ENCODE peak calls at places on chromosomes 5 and 9, in ten cellular contexts. Y is Caco-2, P is IMR-90, V is tibial nerve, H is left ventricle myocardium inferior, F is choroid plexus epithelial cell, W is cardiac fibroblast, S is cardiac muscle cell, I is ovary, B is HFF-Myc. M is an unnamed sample.

GRCh38 chr5:1208743-1209551 is 7.6 kb downstream of the SLC6A19 start:
- DNase-seq in Y (peak), P (no peak), V (no peak), H (no peak), F (peak), W (peak), S (peak), I (no peak), B (no peak), M (no peak)

GRCh38 chr5:118561971-118562370 is 426.4 kb downstream of the DTWD2 start:
- DNase-seq in Y (no peak), P (no peak), V (no peak), H (peak), F (no peak), W (no peak), S (peak), I (no peak), B (no peak), M (no peak)

GRCh38 chr9:136533775-136534157 is 12.1 kb downstream of the NOTCH1 start:
- DNase-seq in Y (no peak), P (no peak), V (no peak), H (no peak), F (no peak), W (no peak), S (no peak), I (no peak), B (no peak), M (peak)

GRCh38 chr5:135880278-135880677 is 15.4 kb downstream of the IL9 start:
- DNase-seq in Y (peak), P (no peak), V (no peak), H (no peak), F (peak), W (peak), S (peak), I (no peak), B (no peak), M (no peak)

GRCh38 chr5:134136771-134137170 is 22.3 kb downstream of the TCF7 start:
- DNase-seq in Y (no peak), P (no peak), V (peak), H (peak), F (no peak), W (no peak), S (no peak), I (no peak), B (no peak), M (no peak)

GRCh38 chr5:52799358-52799982 is 11.8 kb downstream of the ITGA1 start:
- DNase-seq in Y (peak), P (peak), V (no peak), H (peak), F (peak), W (peak), S (peak), I (no peak), B (peak), M (peak)

GRCh38 chr9:68966496-68966944 is 47.4 kb downstream of the PRKACG start:
- DNase-seq in Y (no peak), P (no peak), V (no peak), H (no peak), F (no peak), W (no peak), S (no peak), I (no peak), B (no peak), M (no peak)

GRCh38 chr9:128192601-128193371 is 1.4 kb upstream of the CIZ1 start:
- DNase-seq in Y (peak), P (peak), V (peak), H (peak), F (peak), W (peak), S (no peak), I (peak), B (peak), M (peak)

GRCh38 chr5:10913846-10914245 is 152.8 kb upstream of the DAP start:
- DNase-seq in Y (no peak), P (peak), V (no peak), H (no peak), F (peak), W (peak), S (no peak), I (no peak), B (peak), M (peak)

GRCh38 chr5:176742246-176743105 is 67.9 kb upstream of the UNC5A start:
- DNase-seq in Y (no peak), P (no peak), V (no peak), H (no peak), F (no peak), W (no peak), S (no peak), I (no peak), B (no peak), M (no peak)

GRCh38 chr5:176743828-176744583 is 66.4 kb upstream of the UNC5A start:
- DNase-seq in Y (no peak), P (no peak), V (no peak), H (no peak), F (no peak), W (no peak), S (no peak), I (no peak), B (no peak), M (no peak)

GRCh38 chr5:176743136-176743827 is 67.1 kb upstream of the UNC5A start:
- DNase-seq in Y (no peak), P (no peak), V (no peak), H (no peak), F (no peak), W (no peak), S (no peak), I (no peak), B (no peak), M (no peak)

GRCh38 chr5:176741566-176742211 is 68.7 kb upstream of the UNC5A start:
- DNase-seq in Y (no peak), P (no peak), V (no peak), H (no peak), F (no peak), W (no peak), S (no peak), I (no peak), B (no peak), M (no peak)

GRCh38 chr5:176744584-176744965 is 65.8 kb upstream of the UNC5A start:
- DNase-seq in Y (no peak), P (no peak), V (no peak), H (no peak), F (peak), W (peak), S (no peak), I (no peak), B (no peak), M (no peak)
- TF ChIP-seq CTCF in Y (peak), P (peak), V (no peak), H (no peak), F (peak), W (peak), S (peak), I (no peak), B (peak), M (peak)

DNA sequence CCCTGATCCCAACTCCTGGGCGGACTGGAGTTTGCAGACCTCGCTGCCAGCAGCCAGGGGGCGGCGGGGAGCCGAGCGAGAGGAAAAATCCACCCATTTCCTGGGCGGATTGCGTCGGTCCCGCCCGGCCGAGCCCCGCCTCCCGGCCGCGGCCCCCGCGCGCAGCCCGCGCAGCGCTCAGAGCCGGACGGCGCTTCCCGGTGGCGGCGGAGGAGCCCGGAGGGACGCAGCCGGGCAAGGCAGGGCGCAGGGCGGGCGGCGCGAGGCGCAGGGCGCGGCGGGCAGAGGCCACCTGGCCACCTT is at the start of gene OLFM1:
- DNase-seq in Y (peak), P (peak), V (peak), H (peak), F (peak), W (peak), S (peak), I (peak), B (no peak), M (peak)
- H3K4me3 ChIP-seq in Y (no peak), P (no peak), V (peak), H (peak), F (no peak), W (no peak), S (peak), I (peak), B (no peak), M (no peak)

GRCh38 chr5:15612915-15613635 is 113.1 kb downstream of the FBXL7 start:
- DNase-seq in Y (no peak), P (no peak), V (no peak), H (no peak), F (no peak), W (no peak), S (no peak), I (no peak), B (no peak), M (no peak)

GRCh38 chr5:15610216-15610615 is 110.2 kb downstream of the FBXL7 start:
- DNase-seq in Y (no peak), P (no peak), V (no peak), H (no peak), F (no peak), W (no peak), S (no peak), I (no peak), B (no peak), M (no peak)

GRCh38 chr5:15611008-15611407 is 111.0 kb downstream of the FBXL7 start:
- DNase-seq in Y (no peak), P (no peak), V (no peak), H (no peak), F (no peak), W (no peak), S (no peak), I (no peak), B (no peak), M (no peak)

GRCh38 chr5:15607076-15607475 is 107.1 kb downstream of the FBXL7 start:
- DNase-seq in Y (no peak), P (no peak), V (no peak), H (no peak), F (no peak), W (no peak), S (no peak), I (no peak), B (no peak), M (no peak)

GRCh38 chr5:15609076-15609725 is 109.2 kb downstream of the FBXL7 start:
- DNase-seq in Y (no peak), P (no peak), V (no peak), H (no peak), F (no peak), W (no peak), S (no peak), I (no peak), B (no peak), M (no peak)
- TF ChIP-seq CTCF in Y (no peak), P (no peak), V (no peak), H (no peak), F (no peak), W (no peak), S (no peak), I (no peak), B (no peak), M (no peak)

GRCh38 chr9:130659699-130660248 is 4.6 kb upstream of the PRDM12 start:
- DNase-seq in Y (no peak), P (no peak), V (no peak), H (no peak), F (no peak), W (no peak), S (no peak), I (no peak), B (no peak), M (no peak)

GRCh38 chr9:130661461-130662098 is 2.8 kb upstream of the PRDM12 start:
- DNase-seq in Y (no peak), P (no peak), V (no peak), H (no peak), F (no peak), W (no peak), S (no peak), I (no peak), B (no peak), M (no peak)

GRCh38 chr9:130662099-130662926 is 2.1 kb upstream of the PRDM12 start:
- DNase-seq in Y (no peak), P (no peak), V (no peak), H (no peak), F (no peak), W (no peak), S (no peak), I (no peak), B (no peak), M (no peak)

GRCh38 chr9:130660326-130660682 is 4.1 kb upstream of the PRDM12 start:
- DNase-seq in Y (no peak), P (no peak), V (no peak), H (no peak), F (no peak), W (no peak), S (no peak), I (no peak), B (no peak), M (no peak)

GRCh38 chr9:130660683-130661460 is 3.5 kb upstream of the PRDM12 start:
- DNase-seq in Y (no peak), P (no peak), V (no peak), H (no peak), F (no peak), W (no peak), S (no peak), I (no peak), B (no peak), M (no peak)
- H3K4me3 ChIP-seq in Y (peak), P (peak), V (peak), H (peak), F (no peak), W (peak), S (peak), I (peak), B (no peak), M (no peak)

DNA sequence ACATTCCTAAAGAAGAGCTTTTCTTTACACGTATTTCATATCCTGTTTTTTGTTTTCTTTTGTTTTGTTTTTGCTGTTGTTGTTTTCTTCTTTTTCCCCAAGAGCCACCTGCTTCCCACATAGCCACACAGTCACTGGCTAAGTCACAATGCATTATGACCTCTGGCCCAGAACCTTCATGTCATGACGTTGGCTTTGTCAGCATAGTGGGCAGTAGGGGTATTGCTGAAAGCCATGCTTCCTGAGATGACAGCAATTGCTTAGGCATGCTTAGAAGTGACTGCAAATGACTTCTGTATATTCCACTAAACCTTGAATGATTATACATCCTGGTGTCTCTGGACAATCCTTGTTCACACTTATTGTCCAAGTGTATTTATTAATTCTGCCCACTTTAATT is 375.8 kb downstream of the TAF11L14 start:
- DNase-seq in Y (no peak), P (no peak), V (no peak), H (no peak), F (no peak), W (no peak), S (no peak), I (no peak), B (no peak), M (no peak)
- TF ChIP-seq CTCF in Y (peak), P (no peak), V (no peak), H (no peak), F (no peak), W (no peak), S (no peak), I (no peak), B (no peak), M (no peak)

GRCh38 chr9:124683043-124683442 is 88.1 kb downstream of the NR6A1 start:
- DNase-seq in Y (no peak), P (no peak), V (no peak), H (no peak), F (no peak), W (no peak), S (no peak), I (no peak), B (no peak), M (no peak)

GRCh38 chr9:124680049-124680448 is 91.1 kb downstream of the NR6A1 start:
- DNase-seq in Y (no peak), P (no peak), V (no peak), H (no peak), F (no peak), W (no peak), S (no peak), I (no peak), B (no peak), M (no peak)

GRCh38 chr9:124684140-124684539 is 87.0 kb downstream of the NR6A1 start:
- DNase-seq in Y (no peak), P (no peak), V (no peak), H (no peak), F (no peak), W (no peak), S (no peak), I (no peak), B (no peak), M (no peak)

GRCh38 chr9:124685217-124685616 is 85.9 kb downstream of the NR6A1 start:
- DNase-seq in Y (no peak), P (no peak), V (no peak), H (no peak), F (no peak), W (no peak), S (no peak), I (no peak), B (no peak), M (no peak)

GRCh38 chr9:124680714-124681390 is 90.3 kb downstream of the NR6A1 start:
- DNase-seq in Y (no peak), P (no peak), V (no peak), H (no peak), F (no peak), W (no peak), S (no peak), I (no peak), B (no peak), M (no peak)
- H3K4me3 ChIP-seq in Y (no peak), P (no peak), V (no peak), H (no peak), F (no peak), W (no peak), S (no peak), I (no peak), B (no peak), M (no peak)

GRCh38 chr5:176542135-176542595 is 5.0 kb upstream of the RNF44 start:
- DNase-seq in Y (no peak), P (no peak), V (no peak), H (peak), F (no peak), W (no peak), S (no peak), I (peak), B (no peak), M (no peak)

GRCh38 chr5:176541338-176542134 is 4.3 kb upstream of the RNF44 start:
- DNase-seq in Y (peak), P (no peak), V (no peak), H (peak), F (no peak), W (peak), S (peak), I (peak), B (no peak), M (peak)

GRCh38 chr5:176540956-176541337 is 3.7 kb upstream of the RNF44 start:
- DNase-seq in Y (no peak), P (no peak), V (no peak), H (no peak), F (no peak), W (no peak), S (no peak), I (no peak), B (no peak), M (no peak)

GRCh38 chr5:176543428-176544182 is 5.5 kb upstream of the CDHR2 start:
- DNase-seq in Y (peak), P (no peak), V (no peak), H (peak), F (no peak), W (peak), S (peak), I (peak), B (no peak), M (no peak)

GRCh38 chr5:176542596-176543427 is 5.6 kb upstream of the RNF44 start:
- DNase-seq in Y (peak), P (peak), V (no peak), H (no peak), F (no peak), W (no peak), S (peak), I (peak), B (no peak), M (no peak)
- TF ChIP-seq CTCF in Y (no peak), P (peak), V (peak), H (no peak), F (no peak), W (no peak), S (no peak), I (peak), B (no peak), M (no peak)

GRCh38 chr5:126178521-126178920 is 244.7 kb upstream of the GRAMD2B start:
- DNase-seq in Y (no peak), P (peak), V (no peak), H (no peak), F (peak), W (peak), S (no peak), I (no peak), B (peak), M (peak)
- H3K4me3 ChIP-seq in Y (no peak), P (no peak), V (no peak), H (no peak), F (no peak), W (no peak), S (no peak), I (no peak), B (no peak), M (no peak)

M was measured in astrocyte of the spinal cord.